ENCODE peak calls at places on chromosomes 6 and 20, in four cellular contexts. Y, Z, Q and U are unnamed samples.

GRCh38 chr20:61991476-61991875 is 74.2 kb downstream of the TAF4 start:
- DNase-seq in Y (no peak), Z (no peak), Q (no peak), U (no peak)

GRCh38 chr6:150289454-150290071 is 79.2 kb upstream of the IYD start:
- DNase-seq in Y (no peak), Z (no peak), Q (no peak), U (no peak)

GRCh38 chr6:3848925-3849605 is at the start of gene FAM50B:
- DNase-seq in Q (peak; percentile 64), Y (peak; percentile 80), Z (peak; percentile 92), U (peak; percentile 96)

GRCh38 chr20:57505991-57506390 is 18.9 kb downstream of the CTCFL start:
- DNase-seq in Y (no peak), Z (no peak), Q (no peak), U (no peak)

GRCh38 chr20:50320910-50321796 is 130.5 kb downstream of the CEBPB start:
- DNase-seq in Q (peak; percentile 59), Y (peak; percentile 97), Z (peak; percentile 94), U (peak; percentile 94)

GRCh38 chr6:84615113-84615850 is 149.1 kb downstream of the TBX18 start:
- DNase-seq in Y (no peak), Z (no peak), Q (no peak), U (no peak)

GRCh38 chr6:104958178-104958520 is 1.2 kb downstream of the LIN28B start:
- DNase-seq in Q (no peak), Y (no peak), Z (no peak), U (no peak)

GRCh38 chr6:17932362-17932852 is 55.0 kb downstream of the KIF13A start:
- DNase-seq in Y (peak; percentile 85), Q (no peak), Z (no peak), U (no peak)

GRCh38 chr6:63640062-63640461 is 4.5 kb downstream of the PHF3 start:
- DNase-seq in Q (no peak), Y (peak; percentile 79), Z (no peak), U (no peak)

GRCh38 chr6:76073281-76073680 is 819 bp upstream of the IMPG1 start:
- DNase-seq in Y (no peak), Q (no peak), Z (no peak), U (no peak)

GRCh38 chr6:135385299-135385698 is 112.2 kb downstream of the AHI1 start:
- DNase-seq in Z (peak; percentile 52), Q (no peak), Y (no peak), U (no peak)

GRCh38 chr20:58075565-58075964 is 152.9 kb downstream of the ANKRD60 start:
- DNase-seq in Y (no peak), Z (no peak), Q (no peak), U (no peak)

GRCh38 chr6:39681566-39682250 is 43.5 kb downstream of the KIF6 start:
- DNase-seq in Z (no peak), Q (no peak), Y (peak; percentile 30), U (no peak)

GRCh38 chr6:1971612-1972011 is 273.8 kb downstream of the GMDS start:
- DNase-seq in Y (peak; percentile 11), Q (no peak), Z (no peak), U (no peak)

GRCh38 chr6:160756021-160756420 is 54.0 kb downstream of the PLG start:
- DNase-seq in Q (no peak), Z (no peak), Y (no peak), U (no peak)

GRCh38 chr6:5213851-5214507 is 46.8 kb downstream of the LYRM4 start:
- DNase-seq in Z (no peak), Y (peak; percentile 82), Q (no peak), U (no peak)

GRCh38 chr20:59603176-59603575 is 1.2 kb upstream of the PHACTR3 start:
- DNase-seq in Y (no peak), Z (no peak), Q (no peak), U (no peak)

GRCh38 chr6:67358241-67358640 is 1276.8 kb upstream of the ADGRB3 start:
- DNase-seq in Y (no peak), Q (no peak), Z (no peak), U (no peak)

GRCh38 chr6:157143171-157143884 is 180.0 kb downstream of the TMEM242 start:
- DNase-seq in Y (peak; percentile 98), Z (no peak), Q (no peak), U (no peak)

GRCh38 chr20:23634985-23635767 is 2.6 kb downstream of the CST3 start:
- DNase-seq in Q (no peak), Z (no peak), Y (no peak), U (no peak)

GRCh38 chr6:5749666-5750215 is 257.0 kb downstream of the NRN1 start:
- DNase-seq in Z (no peak), Q (no peak), Y (no peak), U (no peak)

GRCh38 chr6:168309997-168310396 is 9.6 kb downstream of the DACT2 start:
- DNase-seq in Z (no peak), Q (no peak), Y (no peak), U (no peak)

GRCh38 chr6:147954938-147955337 is 387.7 kb upstream of the SASH1 start:
- DNase-seq in Z (no peak), Q (no peak), Y (no peak), U (no peak)

GRCh38 chr6:25014806-25015560 is 79.2 kb upstream of the RIPOR2 start:
- DNase-seq in Y (peak; percentile 78), Z (peak; percentile 71), Q (no peak), U (no peak)

GRCh38 chr6:138250513-138251247 is 32.4 kb upstream of the PBOV1 start:
- DNase-seq in Y (peak; percentile 5), Q (no peak), Z (no peak), U (no peak)

GRCh38 chr6:11586117-11586516 is 48.6 kb downstream of the TMEM170B start:
- DNase-seq in Q (no peak), Z (no peak), Y (no peak), U (no peak)

GRCh38 chr6:138817799-138818198 is 21.9 kb downstream of the ECT2L start:
- DNase-seq in Z (peak; percentile 98), Q (peak; percentile 41), Y (peak; percentile 81), U (peak; percentile 88)

GRCh38 chr6:20991910-20992309 is 457.7 kb downstream of the CDKAL1 start:
- DNase-seq in Q (no peak), Y (no peak), Z (no peak), U (no peak)

GRCh38 chr6:85494551-85495337 is 44.9 kb downstream of the NT5E start:
- DNase-seq in Q (no peak), Z (no peak), Y (peak; percentile 66), U (no peak)

GRCh38 chr6:136076496-136076895 is 173.6 kb downstream of the MTFR2 start:
- DNase-seq in Z (no peak), Y (peak; percentile 65), Q (no peak), U (no peak)

DNA sequence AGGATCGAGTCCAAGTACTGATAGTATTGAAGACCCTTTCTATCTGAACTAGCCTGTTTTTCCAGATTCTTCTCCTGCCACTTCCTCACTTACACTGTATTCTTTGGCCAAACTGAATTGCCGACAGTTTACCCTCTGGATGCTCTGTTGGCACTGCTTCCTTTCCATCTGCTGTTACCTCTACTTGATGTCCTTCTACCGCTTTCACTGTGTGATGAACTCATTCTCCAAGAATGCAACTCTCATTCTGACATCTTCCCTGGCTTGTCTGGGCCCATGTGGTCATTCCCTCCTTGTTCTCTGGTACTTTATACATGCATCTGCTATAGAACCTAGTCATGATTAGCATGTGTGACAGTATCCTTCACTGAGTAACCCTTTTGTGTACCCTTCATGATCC is 16.3 kb downstream of the RPRD1B start:
- DNase-seq in Q (no peak), Z (peak; percentile 92), Y (peak; percentile 89), U (no peak)
- H3K56ac ChIP-seq in Q (no peak overlapping the region), Z (no peak overlapping the region), Y (no peak overlapping the region), U (no peak overlapping the region)

DNA sequence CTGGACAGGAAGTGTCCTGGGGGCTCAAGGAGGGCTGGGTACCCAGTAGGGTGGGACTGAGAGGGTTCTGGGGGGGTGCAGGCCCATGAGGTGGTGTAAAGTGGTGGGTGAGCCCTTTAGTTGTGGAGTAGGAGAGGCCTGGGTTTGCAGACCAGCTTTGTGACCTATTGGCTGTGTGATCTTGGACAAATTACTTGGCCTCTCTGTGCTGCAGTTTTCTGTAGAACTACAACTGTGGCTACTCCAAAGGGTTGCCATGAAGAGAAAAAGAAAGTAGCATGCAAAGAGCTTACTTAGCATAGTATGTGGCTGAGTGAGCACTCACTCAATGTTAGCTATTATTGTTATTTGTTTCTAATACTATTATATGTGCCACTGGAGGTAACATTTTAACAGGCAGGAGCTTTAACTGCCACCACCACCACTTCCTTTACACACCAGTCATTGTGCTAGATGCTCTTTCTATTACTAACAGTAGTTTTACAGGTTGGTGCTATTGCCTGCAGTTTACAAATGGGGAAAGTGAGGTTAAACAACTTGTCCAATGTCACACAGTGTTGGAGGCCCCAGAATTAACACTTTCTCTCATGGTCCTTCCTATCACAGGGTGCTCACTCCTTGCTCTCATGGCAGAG is 286.8 kb downstream of the DHX35 start:
- DNase-seq in Q (no peak), Z (no peak), Y (no peak), U (no peak)
- H3K56ac ChIP-seq in Q (no peak overlapping the region), Z (no peak overlapping the region), Y (no peak overlapping the region), U (no peak overlapping the region)

GRCh38 chr6:82251942-82252341 is 4.4 kb upstream of the IBTK start:
- DNase-seq in Y (peak; percentile 54), Q (no peak), Z (peak; percentile 45), U (no peak)
- H3K56ac ChIP-seq in Y (no peak overlapping the region), Q (no peak overlapping the region), Z (no peak overlapping the region), U (no peak overlapping the region)

GRCh38 chr6:36597775-36598174 is 3.6 kb downstream of the SRSF3 start:
- DNase-seq in Z (no peak), Q (no peak), Y (no peak), U (no peak)
- H3K56ac ChIP-seq in Z (peak overlapping the region; percentile 50), Q (no peak overlapping the region), Y (no peak overlapping the region), U (no peak overlapping the region)

GRCh38 chr20:63053430-63054102 is 46.8 kb upstream of the BHLHE23 start:
- DNase-seq in Q (no peak), Z (no peak), Y (no peak), U (peak; percentile 27)
- H3K56ac ChIP-seq in Q (no peak overlapping the region), Z (no peak overlapping the region), Y (no peak overlapping the region), U (no peak overlapping the region)

GRCh38 chr20:46030290-46031013 is 1.4 kb downstream of the SLC12A5 start:
- DNase-seq in Q (no peak), Y (no peak), Z (no peak), U (no peak)
- H3K56ac ChIP-seq in Q (no peak overlapping the region), Y (no peak overlapping the region), Z (no peak overlapping the region), U (no peak overlapping the region)

DNA sequence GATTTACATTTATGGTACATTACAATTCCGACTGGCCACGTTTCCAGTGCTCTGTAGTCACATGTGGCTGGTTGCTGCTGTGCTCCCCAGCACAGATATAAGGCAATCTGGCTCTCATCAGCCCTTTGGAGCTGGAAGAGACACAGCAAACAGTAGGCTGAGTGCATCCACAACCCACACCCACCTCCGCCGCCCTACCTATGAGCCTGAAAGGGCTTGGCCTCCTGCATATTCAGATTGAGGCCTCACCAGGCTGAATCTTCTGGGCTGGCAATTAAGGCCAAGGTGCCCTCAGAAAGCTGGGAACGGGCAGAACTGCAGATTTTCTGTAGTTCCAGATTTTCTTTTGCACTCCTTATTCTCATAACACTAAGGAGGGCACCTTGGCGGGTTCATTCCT is 2.7 kb upstream of the SNHG17 start:
- DNase-seq in Z (no peak), Q (no peak), Y (no peak), U (no peak)
- H3K56ac ChIP-seq in Z (peak overlapping the region; percentile 30), Q (no peak overlapping the region), Y (no peak overlapping the region), U (no peak overlapping the region)